ENCODE peak calls at places on chromosomes 6 and 20, in ten cellular contexts. One of them, this sample, is unnamed.

GRCh38 chr20:3046677-3047462 is 1.0 kb downstream of the MRPS26 start:
- DNase-seq in breast epithelium: no peak
- DNase-seq in transverse colon: no peak
- DNase-seq in HepG2: peak
- DNase-seq in HL-60: no peak
- DNase-seq in upper lobe of left lung: peak
- DNase-seq in SK-N-SH: no peak
- DNase-seq in GM23338: peak
- DNase-seq in GM12892: no peak
- DNase-seq in K562: no peak
- DNase-seq in this sample: no peak

GRCh38 chr6:40054186-40054585 is 119.9 kb upstream of the MOCS1 start:
- DNase-seq in breast epithelium: no peak
- DNase-seq in transverse colon: no peak
- DNase-seq in HepG2: no peak
- DNase-seq in HL-60: no peak
- DNase-seq in upper lobe of left lung: no peak
- DNase-seq in SK-N-SH: no peak
- DNase-seq in GM23338: no peak
- DNase-seq in GM12892: no peak
- DNase-seq in K562: no peak
- DNase-seq in this sample: no peak

GRCh38 chr6:140138311-140138994 is 764.0 kb upstream of the CITED2 start:
- DNase-seq in breast epithelium: no peak
- DNase-seq in transverse colon: no peak
- DNase-seq in HepG2: no peak
- DNase-seq in HL-60: no peak
- DNase-seq in upper lobe of left lung: no peak
- DNase-seq in SK-N-SH: no peak
- DNase-seq in GM23338: no peak
- DNase-seq in GM12892: no peak
- DNase-seq in K562: no peak
- DNase-seq in this sample: no peak

GRCh38 chr6:130858054-130858453 is 30.8 kb downstream of the SMLR1 start:
- DNase-seq in breast epithelium: no peak
- DNase-seq in transverse colon: no peak
- DNase-seq in HepG2: no peak
- DNase-seq in HL-60: no peak
- DNase-seq in upper lobe of left lung: no peak
- DNase-seq in SK-N-SH: no peak
- DNase-seq in GM23338: peak
- DNase-seq in GM12892: no peak
- DNase-seq in K562: no peak
- DNase-seq in this sample: no peak

GRCh38 chr20:38220587-38220986 is 39.9 kb downstream of the KIAA1755 start:
- DNase-seq in breast epithelium: no peak
- DNase-seq in transverse colon: no peak
- DNase-seq in HepG2: no peak
- DNase-seq in HL-60: no peak
- DNase-seq in upper lobe of left lung: no peak
- DNase-seq in SK-N-SH: no peak
- DNase-seq in GM23338: no peak
- DNase-seq in GM12892: no peak
- DNase-seq in K562: no peak
- DNase-seq in this sample: no peak

GRCh38 chr6:81553246-81553645 is 199.2 kb downstream of the TENT5A start:
- DNase-seq in breast epithelium: no peak
- DNase-seq in transverse colon: no peak
- DNase-seq in HepG2: no peak
- DNase-seq in HL-60: no peak
- DNase-seq in upper lobe of left lung: no peak
- DNase-seq in SK-N-SH: no peak
- DNase-seq in GM23338: no peak
- DNase-seq in GM12892: no peak
- DNase-seq in K562: no peak
- DNase-seq in this sample: no peak

GRCh38 chr20:56343861-56344381 is 14.9 kb upstream of the FAM210B start:
- DNase-seq in breast epithelium: no peak
- DNase-seq in transverse colon: peak
- DNase-seq in HepG2: no peak
- DNase-seq in HL-60: no peak
- DNase-seq in upper lobe of left lung: peak
- DNase-seq in SK-N-SH: peak
- DNase-seq in GM23338: peak
- DNase-seq in GM12892: peak
- DNase-seq in K562: peak
- DNase-seq in this sample: no peak

GRCh38 chr6:11586574-11586973 is 49.0 kb downstream of the TMEM170B start:
- DNase-seq in breast epithelium: no peak
- DNase-seq in transverse colon: no peak
- DNase-seq in HepG2: no peak
- DNase-seq in HL-60: no peak
- DNase-seq in upper lobe of left lung: no peak
- DNase-seq in SK-N-SH: no peak
- DNase-seq in GM23338: peak
- DNase-seq in GM12892: no peak
- DNase-seq in K562: no peak
- DNase-seq in this sample: no peak

GRCh38 chr20:37990571-37991151 is 42.6 kb downstream of the TTI1 start:
- DNase-seq in breast epithelium: peak
- DNase-seq in transverse colon: peak
- DNase-seq in HepG2: peak
- DNase-seq in HL-60: peak
- DNase-seq in upper lobe of left lung: peak
- DNase-seq in SK-N-SH: peak
- DNase-seq in GM23338: no peak
- DNase-seq in GM12892: peak
- DNase-seq in K562: no peak
- DNase-seq in this sample: no peak

GRCh38 chr6:154543638-154544037 is 33.2 kb upstream of the CNKSR3 start:
- DNase-seq in breast epithelium: no peak
- DNase-seq in transverse colon: no peak
- DNase-seq in HepG2: no peak
- DNase-seq in HL-60: no peak
- DNase-seq in upper lobe of left lung: no peak
- DNase-seq in SK-N-SH: no peak
- DNase-seq in GM23338: no peak
- DNase-seq in GM12892: no peak
- DNase-seq in K562: no peak
- DNase-seq in this sample: no peak

GRCh38 chr6:44096615-44097014 is 30.6 kb downstream of the MRPL14 start:
- DNase-seq in breast epithelium: peak
- DNase-seq in transverse colon: peak
- DNase-seq in HepG2: peak
- DNase-seq in HL-60: peak
- DNase-seq in upper lobe of left lung: peak
- DNase-seq in SK-N-SH: peak
- DNase-seq in GM23338: peak
- DNase-seq in GM12892: peak
- DNase-seq in K562: peak
- DNase-seq in this sample: no peak

GRCh38 chr20:44432618-44433577 is 42.8 kb upstream of the TTPAL start:
- DNase-seq in breast epithelium: no peak
- DNase-seq in transverse colon: no peak
- DNase-seq in HepG2: no peak
- DNase-seq in HL-60: no peak
- DNase-seq in upper lobe of left lung: no peak
- DNase-seq in SK-N-SH: no peak
- DNase-seq in GM23338: no peak
- DNase-seq in GM12892: no peak
- DNase-seq in K562: no peak
- DNase-seq in this sample: no peak

GRCh38 chr6:170183521-170183920 is 107.4 kb downstream of the DLL1 start:
- DNase-seq in breast epithelium: no peak
- DNase-seq in transverse colon: no peak
- DNase-seq in HepG2: no peak
- DNase-seq in HL-60: no peak
- DNase-seq in upper lobe of left lung: no peak
- DNase-seq in SK-N-SH: no peak
- DNase-seq in GM23338: no peak
- DNase-seq in GM12892: no peak
- DNase-seq in K562: no peak
- DNase-seq in this sample: no peak
- TF ChIP-seq POLR2AphosphoS5 in breast epithelium: no peak
- TF ChIP-seq POLR2AphosphoS5 in transverse colon: no peak
- TF ChIP-seq POLR2AphosphoS5 in HepG2: no peak
- TF ChIP-seq POLR2AphosphoS5 in HL-60: no peak
- TF ChIP-seq POLR2AphosphoS5 in upper lobe of left lung: no peak
- TF ChIP-seq POLR2AphosphoS5 in SK-N-SH: no peak
- TF ChIP-seq POLR2AphosphoS5 in GM23338: no peak
- TF ChIP-seq POLR2AphosphoS5 in GM12892: no peak
- TF ChIP-seq POLR2AphosphoS5 in K562: no peak
- TF ChIP-seq POLR2AphosphoS5 in this sample: no peak

GRCh38 chr20:62515826-62516225 is 40.0 kb upstream of the GATA5 start:
- DNase-seq in breast epithelium: no peak
- DNase-seq in transverse colon: no peak
- DNase-seq in HepG2: no peak
- DNase-seq in HL-60: no peak
- DNase-seq in upper lobe of left lung: no peak
- DNase-seq in SK-N-SH: no peak
- DNase-seq in GM23338: no peak
- DNase-seq in GM12892: no peak
- DNase-seq in K562: no peak
- DNase-seq in this sample: no peak
- TF ChIP-seq POLR2AphosphoS5 in breast epithelium: no peak
- TF ChIP-seq POLR2AphosphoS5 in transverse colon: no peak
- TF ChIP-seq POLR2AphosphoS5 in HepG2: no peak
- TF ChIP-seq POLR2AphosphoS5 in HL-60: no peak
- TF ChIP-seq POLR2AphosphoS5 in upper lobe of left lung: no peak
- TF ChIP-seq POLR2AphosphoS5 in SK-N-SH: no peak
- TF ChIP-seq POLR2AphosphoS5 in GM23338: no peak
- TF ChIP-seq POLR2AphosphoS5 in GM12892: no peak
- TF ChIP-seq POLR2AphosphoS5 in K562: no peak
- TF ChIP-seq POLR2AphosphoS5 in this sample: no peak

DNA sequence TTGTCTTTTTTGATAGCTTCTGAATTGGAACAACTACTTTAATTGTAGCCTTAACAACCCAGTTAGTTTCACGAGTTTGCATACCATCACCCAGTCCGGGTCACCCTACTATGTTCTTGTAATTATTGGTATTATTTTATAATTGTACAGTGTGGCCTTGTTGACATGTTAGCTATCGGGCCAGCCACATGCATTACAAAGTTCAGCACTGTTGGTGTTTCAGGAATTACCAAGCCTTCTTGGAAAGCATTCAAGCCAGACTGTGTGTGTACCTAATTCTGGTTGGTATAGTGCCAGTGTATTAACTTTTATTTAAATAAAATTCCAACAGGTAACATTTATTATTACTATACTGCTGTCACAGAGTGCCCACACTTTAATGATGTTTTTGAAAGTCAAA is 150.9 kb downstream of the JARID2 start:
- DNase-seq in breast epithelium: no peak
- DNase-seq in transverse colon: no peak
- DNase-seq in HepG2: no peak
- DNase-seq in HL-60: no peak
- DNase-seq in upper lobe of left lung: no peak
- DNase-seq in SK-N-SH: no peak
- DNase-seq in GM23338: no peak
- DNase-seq in GM12892: no peak
- DNase-seq in K562: no peak
- DNase-seq in this sample: no peak
- TF ChIP-seq POLR2AphosphoS5 in breast epithelium: no peak
- TF ChIP-seq POLR2AphosphoS5 in transverse colon: no peak
- TF ChIP-seq POLR2AphosphoS5 in HepG2: no peak
- TF ChIP-seq POLR2AphosphoS5 in HL-60: no peak
- TF ChIP-seq POLR2AphosphoS5 in upper lobe of left lung: no peak
- TF ChIP-seq POLR2AphosphoS5 in SK-N-SH: no peak
- TF ChIP-seq POLR2AphosphoS5 in GM23338: peak
- TF ChIP-seq POLR2AphosphoS5 in GM12892: no peak
- TF ChIP-seq POLR2AphosphoS5 in K562: no peak
- TF ChIP-seq POLR2AphosphoS5 in this sample: no peak

GRCh38 chr6:73696990-73697651 is 1.1 kb downstream of the CD109 start:
- DNase-seq in breast epithelium: no peak
- DNase-seq in transverse colon: no peak
- DNase-seq in HepG2: no peak
- DNase-seq in HL-60: no peak
- DNase-seq in upper lobe of left lung: no peak
- DNase-seq in SK-N-SH: no peak
- DNase-seq in GM23338: peak
- DNase-seq in GM12892: no peak
- DNase-seq in K562: no peak
- DNase-seq in this sample: no peak

GRCh38 chr6:73694711-73695411 is 1.1 kb upstream of the CD109 start:
- DNase-seq in breast epithelium: no peak
- DNase-seq in transverse colon: no peak
- DNase-seq in HepG2: no peak
- DNase-seq in HL-60: no peak
- DNase-seq in upper lobe of left lung: no peak
- DNase-seq in SK-N-SH: no peak
- DNase-seq in GM23338: no peak
- DNase-seq in GM12892: no peak
- DNase-seq in K562: no peak
- DNase-seq in this sample: no peak

GRCh38 chr6:73699656-73700055 is 3.7 kb downstream of the CD109 start:
- DNase-seq in breast epithelium: no peak
- DNase-seq in transverse colon: no peak
- DNase-seq in HepG2: no peak
- DNase-seq in HL-60: no peak
- DNase-seq in upper lobe of left lung: no peak
- DNase-seq in SK-N-SH: no peak
- DNase-seq in GM23338: no peak
- DNase-seq in GM12892: no peak
- DNase-seq in K562: no peak
- DNase-seq in this sample: no peak

GRCh38 chr6:73700060-73700459 is 4.1 kb downstream of the CD109 start:
- DNase-seq in breast epithelium: no peak
- DNase-seq in transverse colon: no peak
- DNase-seq in HepG2: no peak
- DNase-seq in HL-60: no peak
- DNase-seq in upper lobe of left lung: no peak
- DNase-seq in SK-N-SH: no peak
- DNase-seq in GM23338: no peak
- DNase-seq in GM12892: no peak
- DNase-seq in K562: no peak
- DNase-seq in this sample: no peak

DNA sequence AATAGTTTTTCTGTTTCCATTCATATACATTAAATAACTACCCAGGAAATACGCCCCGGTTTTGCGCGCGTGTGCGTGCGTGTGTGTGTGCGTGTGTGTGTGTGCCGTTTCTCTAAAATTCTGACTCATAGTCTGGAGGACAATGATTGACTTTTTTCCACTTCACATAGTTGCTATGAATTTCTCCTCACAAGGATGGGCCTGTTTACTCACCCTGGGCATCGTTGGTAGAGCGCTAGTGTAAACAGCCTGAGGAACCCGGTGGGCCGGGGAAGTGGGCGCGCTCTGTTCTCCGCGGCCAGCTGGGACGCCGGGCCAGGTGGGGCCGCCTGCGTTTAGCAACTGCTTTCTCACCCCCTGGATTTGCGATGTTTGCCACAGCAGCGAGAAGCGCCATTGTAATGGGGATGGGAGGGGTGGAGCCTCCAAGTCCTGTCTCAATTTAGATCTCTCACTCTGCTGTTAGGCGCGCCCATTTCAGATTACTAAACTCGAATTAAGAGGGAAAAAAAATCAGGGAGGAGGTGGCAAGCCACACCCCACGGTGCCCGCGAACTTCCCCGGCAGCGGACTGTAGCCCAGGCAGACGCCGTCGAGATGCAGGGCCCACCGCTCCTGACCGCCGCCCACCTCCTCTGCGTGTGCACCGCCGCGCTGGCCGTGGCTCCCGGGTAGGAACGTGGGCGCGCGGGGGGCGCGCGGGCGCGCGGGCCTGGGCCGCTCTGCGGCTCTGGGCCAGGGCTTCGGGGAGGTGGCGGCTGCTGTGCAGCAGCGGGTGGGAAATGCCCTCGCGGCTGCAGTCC is at the start of gene CD109:
- DNase-seq in breast epithelium: no peak
- DNase-seq in transverse colon: peak
- DNase-seq in HepG2: peak
- DNase-seq in HL-60: peak
- DNase-seq in upper lobe of left lung: peak
- DNase-seq in SK-N-SH: peak
- DNase-seq in GM23338: peak
- DNase-seq in GM12892: peak
- DNase-seq in K562: no peak
- DNase-seq in this sample: no peak
- TF ChIP-seq POLR2AphosphoS5 in breast epithelium: no peak
- TF ChIP-seq POLR2AphosphoS5 in transverse colon: peak
- TF ChIP-seq POLR2AphosphoS5 in HepG2: no peak
- TF ChIP-seq POLR2AphosphoS5 in HL-60: no peak
- TF ChIP-seq POLR2AphosphoS5 in upper lobe of left lung: no peak
- TF ChIP-seq POLR2AphosphoS5 in SK-N-SH: no peak
- TF ChIP-seq POLR2AphosphoS5 in GM23338: no peak
- TF ChIP-seq POLR2AphosphoS5 in GM12892: no peak
- TF ChIP-seq POLR2AphosphoS5 in K562: no peak
- TF ChIP-seq POLR2AphosphoS5 in this sample: peak

This sample was measured in SK-N-MC.